ENCODE peak calls at places on chromosome 12, in six cellular contexts. One of them, this sample, is unnamed.

GRCh38 chr12:25364529-25365339 is 114.0 kb upstream of the KRAS start:
- DNase-seq in neural progenitor cell: no peak
- DNase-seq in Peyer's patch: no peak
- DNase-seq in right atrium auricular region: no peak
- DNase-seq in tibial nerve: no peak
- DNase-seq in heart right ventricle: no peak
- DNase-seq in this sample: no peak

GRCh38 chr12:80681287-80681686 is 26.1 kb upstream of the MYF6 start:
- DNase-seq in tibial nerve: no peak
- DNase-seq in Peyer's patch: no peak
- DNase-seq in neural progenitor cell: no peak
- DNase-seq in heart right ventricle: no peak
- DNase-seq in right atrium auricular region: no peak
- DNase-seq in this sample: no peak

GRCh38 chr12:123743002-123743401 is 19.1 kb upstream of the DNAH10 start:
- DNase-seq in tibial nerve: no peak
- DNase-seq in right atrium auricular region: no peak
- DNase-seq in heart right ventricle: no peak
- DNase-seq in neural progenitor cell: no peak
- DNase-seq in Peyer's patch: no peak
- DNase-seq in this sample: no peak

GRCh38 chr12:27361372-27361771 is 28.7 kb downstream of the BMAL2 start:
- DNase-seq in tibial nerve: no peak
- DNase-seq in right atrium auricular region: no peak
- DNase-seq in heart right ventricle: no peak
- DNase-seq in neural progenitor cell: no peak
- DNase-seq in Peyer's patch: no peak
- DNase-seq in this sample: no peak

GRCh38 chr12:100904270-100904669 is 109.7 kb downstream of the ANO4 start:
- DNase-seq in neural progenitor cell: no peak
- DNase-seq in tibial nerve: no peak
- DNase-seq in Peyer's patch: no peak
- DNase-seq in right atrium auricular region: no peak
- DNase-seq in heart right ventricle: no peak
- DNase-seq in this sample: no peak

GRCh38 chr12:67910360-67911292 is 78.6 kb upstream of the IFNG-AS1 start:
- DNase-seq in neural progenitor cell: no peak
- DNase-seq in tibial nerve: no peak
- DNase-seq in heart right ventricle: peak; percentile 10
- DNase-seq in right atrium auricular region: no peak
- DNase-seq in Peyer's patch: no peak
- DNase-seq in this sample: peak; percentile 99

GRCh38 chr12:46958093-46958492 is 121.3 kb upstream of the PCED1B start:
- DNase-seq in tibial nerve: no peak
- DNase-seq in neural progenitor cell: no peak
- DNase-seq in right atrium auricular region: no peak
- DNase-seq in heart right ventricle: no peak
- DNase-seq in Peyer's patch: no peak
- DNase-seq in this sample: no peak

GRCh38 chr12:28563926-28564325 is 373.7 kb downstream of the CCDC91 start:
- DNase-seq in tibial nerve: no peak
- DNase-seq in right atrium auricular region: no peak
- DNase-seq in neural progenitor cell: no peak
- DNase-seq in heart right ventricle: no peak
- DNase-seq in Peyer's patch: no peak
- DNase-seq in this sample: peak; percentile 71

GRCh38 chr12:27463826-27464554 is 17.5 kb downstream of the SMCO2 start:
- DNase-seq in Peyer's patch: no peak
- DNase-seq in tibial nerve: no peak
- DNase-seq in neural progenitor cell: no peak
- DNase-seq in right atrium auricular region: peak; percentile 68
- DNase-seq in heart right ventricle: peak; percentile 66
- DNase-seq in this sample: no peak

GRCh38 chr12:62600038-62600437 is 133.4 kb downstream of the MON2 start:
- DNase-seq in tibial nerve: no peak
- DNase-seq in right atrium auricular region: no peak
- DNase-seq in Peyer's patch: no peak
- DNase-seq in heart right ventricle: no peak
- DNase-seq in neural progenitor cell: no peak
- DNase-seq in this sample: no peak

GRCh38 chr12:103928736-103929050 is 1.5 kb upstream of the HSP90B1 start:
- DNase-seq in tibial nerve: peak; percentile 45
- DNase-seq in heart right ventricle: peak; percentile 12
- DNase-seq in Peyer's patch: peak; percentile 90
- DNase-seq in right atrium auricular region: no peak
- DNase-seq in neural progenitor cell: no peak
- DNase-seq in this sample: no peak

GRCh38 chr12:29228474-29229157 is 79.5 kb downstream of the FAR2 start:
- DNase-seq in neural progenitor cell: no peak
- DNase-seq in Peyer's patch: no peak
- DNase-seq in right atrium auricular region: no peak
- DNase-seq in heart right ventricle: no peak
- DNase-seq in tibial nerve: no peak
- DNase-seq in this sample: no peak

GRCh38 chr12:57479376-57480115 is at the start of gene ARHGAP9:
- DNase-seq in neural progenitor cell: no peak
- DNase-seq in tibial nerve: no peak
- DNase-seq in right atrium auricular region: no peak
- DNase-seq in heart right ventricle: no peak
- DNase-seq in Peyer's patch: peak; percentile 82
- DNase-seq in this sample: no peak

GRCh38 chr12:96981053-96981452 is 74.0 kb downstream of the NEDD1 start:
- DNase-seq in heart right ventricle: no peak
- DNase-seq in right atrium auricular region: no peak
- DNase-seq in Peyer's patch: no peak
- DNase-seq in tibial nerve: no peak
- DNase-seq in neural progenitor cell: no peak
- DNase-seq in this sample: peak; percentile 83

GRCh38 chr12:59078027-59078426 is 157.7 kb upstream of the LRIG3 start:
- DNase-seq in right atrium auricular region: no peak
- DNase-seq in Peyer's patch: no peak
- DNase-seq in neural progenitor cell: no peak
- DNase-seq in heart right ventricle: no peak
- DNase-seq in tibial nerve: no peak
- DNase-seq in this sample: no peak

GRCh38 chr12:59075968-59076367 is 155.7 kb upstream of the LRIG3 start:
- DNase-seq in Peyer's patch: no peak
- DNase-seq in tibial nerve: no peak
- DNase-seq in neural progenitor cell: no peak
- DNase-seq in heart right ventricle: no peak
- DNase-seq in right atrium auricular region: no peak
- DNase-seq in this sample: no peak

GRCh38 chr12:59076611-59077010 is 156.3 kb upstream of the LRIG3 start:
- DNase-seq in neural progenitor cell: no peak
- DNase-seq in heart right ventricle: no peak
- DNase-seq in Peyer's patch: no peak
- DNase-seq in right atrium auricular region: no peak
- DNase-seq in tibial nerve: no peak
- DNase-seq in this sample: no peak

GRCh38 chr12:59077153-59077930 is 157.0 kb upstream of the LRIG3 start:
- DNase-seq in neural progenitor cell: peak; percentile 30
- DNase-seq in Peyer's patch: no peak
- DNase-seq in tibial nerve: no peak
- DNase-seq in heart right ventricle: no peak
- DNase-seq in right atrium auricular region: no peak
- DNase-seq in this sample: no peak

DNA sequence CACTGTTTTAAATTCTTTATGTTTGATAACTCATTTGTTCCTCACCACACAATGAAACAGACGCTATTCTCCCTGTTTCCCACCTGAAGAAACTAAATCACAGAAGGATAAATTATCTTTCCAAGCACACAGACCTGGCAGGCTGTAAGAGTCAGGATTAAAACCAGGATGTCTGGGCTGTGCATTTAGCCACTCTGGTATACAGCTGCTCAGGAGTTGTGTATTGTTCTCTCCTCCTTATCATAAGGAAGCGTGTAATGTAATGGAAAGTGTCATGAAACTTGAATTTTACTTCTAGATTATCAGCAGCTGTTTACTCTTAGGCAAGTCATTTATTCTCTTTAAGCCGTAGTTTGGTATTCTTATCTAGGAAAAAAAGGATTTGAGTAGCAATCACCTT is 154.8 kb upstream of the LRIG3 start:
- DNase-seq in right atrium auricular region: no peak
- DNase-seq in neural progenitor cell: no peak
- DNase-seq in Peyer's patch: no peak
- DNase-seq in heart right ventricle: no peak
- DNase-seq in tibial nerve: no peak
- DNase-seq in this sample: no peak
- H3K4me3 ChIP-seq in right atrium auricular region: no peak overlapping the region
- H3K4me3 ChIP-seq in neural progenitor cell: no peak overlapping the region
- H3K4me3 ChIP-seq in Peyer's patch: no peak overlapping the region
- H3K4me3 ChIP-seq in heart right ventricle: no peak overlapping the region
- H3K4me3 ChIP-seq in tibial nerve: no peak overlapping the region
- H3K4me3 ChIP-seq in this sample: no peak overlapping the region

GRCh38 chr12:53325539-53326061 is 4.2 kb upstream of the AAAS start:
- DNase-seq in right atrium auricular region: peak; percentile 58
- DNase-seq in neural progenitor cell: peak; percentile 70
- DNase-seq in tibial nerve: no peak
- DNase-seq in heart right ventricle: no peak
- DNase-seq in Peyer's patch: peak; percentile 54
- DNase-seq in this sample: no peak

GRCh38 chr12:53326460-53327185 is 5.2 kb upstream of the AAAS start:
- DNase-seq in right atrium auricular region: no peak
- DNase-seq in neural progenitor cell: peak; percentile 49
- DNase-seq in Peyer's patch: no peak
- DNase-seq in tibial nerve: no peak
- DNase-seq in heart right ventricle: no peak
- DNase-seq in this sample: no peak

GRCh38 chr12:53324779-53325538 is 3.5 kb upstream of the AAAS start:
- DNase-seq in neural progenitor cell: peak; percentile 90
- DNase-seq in Peyer's patch: peak; percentile 96
- DNase-seq in right atrium auricular region: peak; percentile 94
- DNase-seq in tibial nerve: peak; percentile 90
- DNase-seq in heart right ventricle: peak; percentile 94
- DNase-seq in this sample: peak; percentile 55

GRCh38 chr12:53328043-53328435 is 6.6 kb upstream of the AAAS start:
- DNase-seq in neural progenitor cell: peak; percentile 39
- DNase-seq in tibial nerve: no peak
- DNase-seq in heart right ventricle: no peak
- DNase-seq in right atrium auricular region: no peak
- DNase-seq in Peyer's patch: no peak
- DNase-seq in this sample: no peak

GRCh38 chr12:53327435-53328042 is 6.1 kb upstream of the AAAS start:
- DNase-seq in neural progenitor cell: no peak
- DNase-seq in tibial nerve: no peak
- DNase-seq in heart right ventricle: no peak
- DNase-seq in Peyer's patch: no peak
- DNase-seq in right atrium auricular region: no peak
- DNase-seq in this sample: no peak
- TF ChIP-seq CTCF in neural progenitor cell: peak; percentile 30
- TF ChIP-seq CTCF in tibial nerve: peak; percentile 17
- TF ChIP-seq CTCF in heart right ventricle: peak; percentile 34
- TF ChIP-seq CTCF in Peyer's patch: peak; percentile 20
- TF ChIP-seq CTCF in right atrium auricular region: peak; percentile 47
- TF ChIP-seq CTCF in this sample: peak; percentile 37

GRCh38 chr12:54028324-54029201 is at the start of gene HOXC6:
- DNase-seq in neural progenitor cell: no peak
- DNase-seq in Peyer's patch: no peak
- DNase-seq in heart right ventricle: no peak
- DNase-seq in right atrium auricular region: no peak
- DNase-seq in tibial nerve: no peak
- DNase-seq in this sample: no peak
- H3K27me3 ChIP-seq in neural progenitor cell: peaks cover 100% of the 10 kb centered on the region
- H3K27me3 ChIP-seq in Peyer's patch: peaks cover 13% of the 10 kb centered on the region
- H3K27me3 ChIP-seq in heart right ventricle: peaks cover 100% of the 10 kb centered on the region
- H3K27me3 ChIP-seq in right atrium auricular region: peaks cover 59% of the 10 kb centered on the region
- H3K27me3 ChIP-seq in tibial nerve: peaks cover 62% of the 10 kb centered on the region
- H3K27me3 ChIP-seq in this sample: no peaks in the 10 kb centered on the region

GRCh38 chr12:4133636-4134433 is 139.7 kb upstream of the CCND2 start:
- DNase-seq in tibial nerve: no peak
- DNase-seq in heart right ventricle: peak; percentile 41
- DNase-seq in right atrium auricular region: no peak
- DNase-seq in neural progenitor cell: peak; percentile 34
- DNase-seq in Peyer's patch: no peak
- DNase-seq in this sample: no peak
- H3K4me3 ChIP-seq in tibial nerve: no peak overlapping the region
- H3K4me3 ChIP-seq in heart right ventricle: no peak overlapping the region
- H3K4me3 ChIP-seq in right atrium auricular region: no peak overlapping the region
- H3K4me3 ChIP-seq in neural progenitor cell: peak overlapping the region; percentile 24
- H3K4me3 ChIP-seq in Peyer's patch: no peak overlapping the region
- H3K4me3 ChIP-seq in this sample: no peak overlapping the region

DNA sequence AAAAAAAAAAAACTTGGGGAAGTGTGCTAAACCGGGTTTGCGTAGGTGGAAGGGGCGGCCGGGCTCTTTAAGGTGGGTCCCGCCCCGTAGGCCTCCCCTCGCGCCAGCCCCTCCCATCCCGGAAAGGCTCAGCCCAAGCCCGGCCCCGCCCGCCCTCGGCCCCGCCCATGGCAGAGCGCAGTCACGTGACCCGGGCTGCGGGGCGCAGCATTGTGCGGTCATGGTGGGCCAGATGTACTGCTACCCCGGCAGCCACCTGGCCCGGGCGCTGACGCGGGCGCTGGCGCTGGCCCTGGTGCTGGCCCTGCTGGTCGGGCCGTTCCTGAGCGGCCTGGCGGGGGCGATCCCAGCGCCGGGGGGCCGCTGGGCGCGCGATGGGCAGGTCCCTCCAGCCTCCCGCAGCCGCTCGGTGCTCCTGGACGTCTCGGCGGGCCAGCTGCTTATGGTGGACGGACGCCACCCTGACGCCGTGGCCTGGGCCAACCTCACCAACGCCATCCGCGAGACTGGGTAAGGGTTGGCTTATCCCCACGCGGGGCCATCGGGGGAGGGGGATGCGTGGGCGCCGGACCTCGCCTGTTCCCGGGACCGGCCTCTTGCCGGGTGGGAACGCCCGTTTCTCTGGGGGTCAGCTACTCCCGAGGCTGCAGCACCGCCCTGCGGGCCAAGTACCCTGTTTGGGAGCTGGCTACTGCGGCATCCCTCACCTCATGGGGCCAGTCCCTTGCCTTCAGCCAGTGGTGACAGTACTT is at the start of gene PLBD2:
- DNase-seq in neural progenitor cell: peak; percentile 98
- DNase-seq in Peyer's patch: peak; percentile 98
- DNase-seq in right atrium auricular region: peak; percentile 96
- DNase-seq in heart right ventricle: peak; percentile 94
- DNase-seq in tibial nerve: peak; percentile 92
- DNase-seq in this sample: peak; percentile 52
- TF ChIP-seq CTCF in neural progenitor cell: no peak
- TF ChIP-seq CTCF in Peyer's patch: no peak
- TF ChIP-seq CTCF in right atrium auricular region: no peak
- TF ChIP-seq CTCF in heart right ventricle: no peak
- TF ChIP-seq CTCF in tibial nerve: no peak
- TF ChIP-seq CTCF in this sample: no peak